ENCODE peak calls at places on chromosomes 6 and 20, in six cellular contexts. Y is B cell, T is OCI-LY7, C is mammary epithelial cell, B is NB4, A is MM.1S. J is an unnamed sample.

GRCh38 chr20:24673678-24674570 is 204.5 kb downstream of the SYNDIG1 start:
- DNase-seq in Y (no peak), T (no peak), C (peak; percentile 54), B (no peak), A (no peak), J (no peak)

GRCh38 chr6:18390476-18390875 is 3.3 kb downstream of the RNF144B start:
- DNase-seq in Y (no peak), T (peak; percentile 32), C (peak; percentile 65), B (no peak), A (peak; percentile 34), J (no peak)

GRCh38 chr20:9514461-9515210 is at the start of gene LAMP5:
- DNase-seq in Y (no peak), T (no peak), C (no peak), B (peak; percentile 43), A (peak; percentile 85), J (no peak)

GRCh38 chr20:6530254-6530653 is 237.2 kb upstream of the BMP2 start:
- DNase-seq in Y (no peak), T (no peak), C (no peak), B (no peak), A (no peak), J (no peak)

GRCh38 chr6:45681860-45682488 is 304.2 kb upstream of the SUPT3H start:
- DNase-seq in Y (peak; percentile 88), T (peak; percentile 94), C (peak; percentile 62), B (peak; percentile 88), A (peak; percentile 98), J (peak; percentile 77)

GRCh38 chr6:158316022-158316421 is 3.8 kb downstream of the TULP4 start:
- DNase-seq in Y (no peak), T (no peak), C (peak; percentile 84), B (no peak), A (no peak), J (no peak)

GRCh38 chr20:16821211-16822089 is 73.3 kb downstream of the OTOR start:
- DNase-seq in Y (no peak), T (peak; percentile 57), C (peak; percentile 28), B (peak; percentile 62), A (peak; percentile 36), J (peak; percentile 35)

GRCh38 chr6:22906091-22906549 is 336.8 kb downstream of the HDGFL1 start:
- DNase-seq in Y (no peak), T (no peak), C (peak; percentile 42), B (no peak), A (no peak), J (no peak)

GRCh38 chr6:86936834-86937218 is 502 bp upstream of the HTR1E start:
- DNase-seq in Y (no peak), T (no peak), C (no peak), B (no peak), A (no peak), J (no peak)

GRCh38 chr6:22010102-22010501 is 286.7 kb downstream of the PRL start:
- DNase-seq in Y (no peak), T (no peak), C (no peak), B (no peak), A (no peak), J (no peak)

GRCh38 chr6:3427740-3428085 is 29.1 kb downstream of the SLC22A23 start:
- DNase-seq in Y (no peak), T (no peak), C (no peak), B (no peak), A (no peak), J (no peak)

GRCh38 chr6:27541212-27541931 is 68.5 kb upstream of the ZNF184 start:
- DNase-seq in Y (no peak), T (no peak), C (peak; percentile 52), B (peak; percentile 37), A (no peak), J (no peak)

DNA sequence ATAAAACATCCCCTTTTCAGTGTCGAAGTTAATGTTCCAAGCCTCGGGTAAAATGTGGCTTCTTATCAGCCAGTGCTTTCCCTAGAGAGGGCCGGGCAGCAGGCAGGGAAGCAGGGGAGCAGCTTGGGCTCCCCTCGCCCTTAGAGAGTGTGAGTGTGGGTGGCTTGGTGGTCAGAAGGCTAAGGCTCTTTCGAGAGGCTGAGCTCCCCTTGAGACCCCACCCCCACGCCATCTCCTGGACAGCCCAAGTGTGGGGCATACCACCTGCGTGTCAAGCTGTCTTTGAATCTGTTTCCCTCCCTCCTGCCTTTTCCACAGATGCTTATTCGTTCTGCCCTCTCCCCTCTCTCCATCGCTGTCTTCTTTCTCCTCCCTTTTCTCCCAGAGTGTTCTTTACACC is 95.1 kb upstream of the FOXP4 start:
- DNase-seq in Y (no peak), T (peak; percentile 13), C (no peak), B (no peak), A (no peak), J (peak; percentile 65)
- TF ChIP-seq CTCF in Y (no peak), T (peak; percentile 46), C (no peak), B (peak; percentile 28), A (no peak), J (peak; percentile 30)

GRCh38 chr6:35023601-35024000 is 117.5 kb downstream of the TCP11 start:
- DNase-seq in Y (no peak), T (no peak), C (no peak), B (no peak), A (no peak), J (no peak)

GRCh38 chr6:35024601-35025054 is 116.5 kb downstream of the TCP11 start:
- DNase-seq in Y (no peak), T (no peak), C (peak; percentile 90), B (peak; percentile 73), A (no peak), J (no peak)

GRCh38 chr6:35027807-35028206 is 113.3 kb downstream of the TCP11 start:
- DNase-seq in Y (no peak), T (no peak), C (no peak), B (no peak), A (no peak), J (no peak)

GRCh38 chr6:35026434-35027222 is 114.5 kb downstream of the TCP11 start:
- DNase-seq in Y (no peak), T (no peak), C (peak; percentile 85), B (peak; percentile 95), A (no peak), J (no peak)

DNA sequence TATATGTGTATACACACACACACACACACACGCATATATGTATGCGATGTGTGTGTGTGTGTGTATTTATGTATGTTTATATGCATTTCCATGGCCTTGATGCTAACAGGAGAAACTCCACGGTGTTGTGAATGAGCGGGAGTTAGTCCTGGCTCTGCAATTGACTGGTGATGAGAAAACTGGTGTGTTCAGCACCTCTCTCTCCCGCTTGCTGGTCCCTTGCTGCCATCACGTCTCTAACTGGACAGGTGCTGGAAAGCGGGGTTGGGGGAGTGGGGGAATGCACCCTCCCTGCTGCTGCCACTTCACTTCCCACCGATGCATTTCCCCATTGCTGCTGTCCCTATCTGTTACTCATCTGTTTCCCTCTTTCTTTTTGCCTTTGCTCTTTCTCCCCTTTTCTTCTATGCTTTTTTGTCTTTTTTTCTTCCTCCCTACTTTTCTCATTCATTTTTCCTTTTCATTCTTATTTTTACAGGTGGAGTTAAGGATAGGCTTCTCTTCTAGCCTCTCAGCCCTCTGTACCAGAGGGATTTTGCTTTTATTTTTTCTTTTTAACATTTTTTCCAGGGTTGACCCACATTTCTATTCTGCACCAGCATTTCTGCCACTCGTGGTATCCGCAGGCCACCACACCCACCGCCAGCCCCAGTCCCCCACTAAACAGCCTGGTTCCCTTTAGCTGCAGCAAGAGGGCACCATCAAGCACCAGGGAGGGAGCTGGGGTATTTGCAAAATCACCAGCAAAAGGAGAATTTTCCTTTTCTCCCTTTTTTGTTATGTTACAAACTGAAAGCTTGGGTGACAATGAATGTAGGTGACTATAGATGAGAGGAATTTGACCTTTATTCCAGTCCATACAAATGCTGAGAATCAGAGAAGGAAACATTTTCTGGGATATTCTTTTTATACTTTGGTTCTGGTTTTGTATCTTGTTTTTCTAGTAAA is 115.6 kb downstream of the TCP11 start:
- DNase-seq in Y (no peak), T (no peak), C (no peak), B (peak; percentile 72), A (no peak), J (no peak)
- TF ChIP-seq CTCF in Y (no peak), T (peak; percentile 13), C (no peak), B (peak; percentile 51), A (no peak), J (no peak)

GRCh38 chr20:48906221-48906877 is 15.2 kb upstream of the ARFGEF2 start:
- DNase-seq in Y (no peak), T (no peak), C (no peak), B (no peak), A (no peak), J (no peak)

GRCh38 chr20:48903705-48904104 is 17.8 kb upstream of the ARFGEF2 start:
- DNase-seq in Y (no peak), T (no peak), C (no peak), B (no peak), A (no peak), J (no peak)

GRCh38 chr20:48904566-48905321 is 16.8 kb upstream of the ARFGEF2 start:
- DNase-seq in Y (peak; percentile 61), T (peak; percentile 79), C (peak; percentile 40), B (peak; percentile 78), A (peak; percentile 73), J (peak; percentile 68)

GRCh38 chr20:48908661-48909316 is 12.7 kb upstream of the ARFGEF2 start:
- DNase-seq in Y (no peak), T (no peak), C (no peak), B (peak; percentile 30), A (no peak), J (no peak)

GRCh38 chr20:48905322-48905647 is 16.2 kb upstream of the ARFGEF2 start:
- DNase-seq in Y (no peak), T (no peak), C (no peak), B (no peak), A (no peak), J (no peak)
- TF ChIP-seq CTCF in Y (peak; percentile 15), T (peak; percentile 34), C (no peak), B (no peak), A (no peak), J (no peak)

GRCh38 chr6:40848868-40849524 is 190.0 kb downstream of the UNC5CL start:
- DNase-seq in Y (no peak), T (no peak), C (no peak), B (no peak), A (no peak), J (no peak)

GRCh38 chr6:40854592-40854991 is 184.4 kb downstream of the UNC5CL start:
- DNase-seq in Y (no peak), T (no peak), C (no peak), B (no peak), A (no peak), J (no peak)

GRCh38 chr6:40856271-40856670 is 182.8 kb downstream of the UNC5CL start:
- DNase-seq in Y (no peak), T (no peak), C (no peak), B (no peak), A (no peak), J (no peak)

GRCh38 chr6:40855481-40855880 is 183.5 kb downstream of the UNC5CL start:
- DNase-seq in Y (no peak), T (no peak), C (no peak), B (no peak), A (no peak), J (no peak)

DNA sequence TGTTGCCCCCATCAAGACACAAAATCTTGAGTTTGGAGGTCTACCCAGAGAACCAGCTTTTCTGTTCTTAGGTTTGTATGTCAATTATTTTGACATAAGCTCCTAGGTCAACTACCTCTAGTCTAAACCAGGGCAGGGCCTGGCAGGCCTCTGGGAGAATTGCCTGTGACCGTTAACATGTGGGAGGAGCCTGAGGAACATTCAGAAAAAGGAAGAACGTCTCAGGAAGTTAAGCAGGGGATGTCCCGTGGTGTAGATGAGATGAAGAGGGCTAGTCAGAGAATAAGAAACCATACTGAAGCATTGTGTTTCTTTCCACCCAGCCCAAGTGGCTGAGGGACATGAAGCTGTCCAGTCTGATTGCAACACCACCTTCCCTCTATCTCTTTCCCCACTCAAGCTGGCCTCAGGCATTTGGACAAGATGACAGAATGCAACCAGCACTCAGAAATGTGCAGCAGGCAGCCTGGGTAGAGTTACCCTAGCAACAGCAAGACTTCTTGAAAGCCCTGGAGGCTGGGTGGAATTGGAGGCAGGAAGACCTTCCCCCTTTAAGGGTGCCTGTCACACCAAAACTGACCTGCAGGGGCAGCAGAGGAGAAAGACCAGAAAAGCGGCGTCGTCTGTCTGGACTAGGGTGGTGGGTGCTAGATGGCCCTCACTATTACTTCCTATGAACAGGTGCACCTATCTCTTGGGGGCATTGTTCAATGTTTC is 186.2 kb downstream of the UNC5CL start:
- DNase-seq in Y (no peak), T (peak; percentile 22), C (no peak), B (peak; percentile 43), A (no peak), J (no peak)
- TF ChIP-seq CTCF in Y (no peak), T (peak; percentile 75), C (no peak), B (peak; percentile 39), A (peak; percentile 23), J (no peak)